ENCODE peak calls at places on chromosomes 16 and 17, in four cellular contexts. M, T, V and X are unnamed samples.

GRCh38 chr16:85514601-85515318 is 98.4 kb upstream of the GSE1 start:
- DNase-seq in T (no peak), V (no peak), M (no peak), X (no peak)

GRCh38 chr16:51409001-51409675 is 258.1 kb upstream of the SALL1 start:
- DNase-seq in M (no peak), V (no peak), T (no peak), X (no peak)

GRCh38 chr16:19644877-19645276 is 73.2 kb downstream of the KNOP1 start:
- DNase-seq in T (no peak), M (no peak), V (no peak), X (no peak)

GRCh38 chr16:57648590-57649442 is 19.3 kb upstream of the ADGRG3 start:
- DNase-seq in T (peak), V (peak), M (peak), X (peak)

GRCh38 chr17:39151680-39152058 is 232 bp upstream of the PLXDC1 start:
- DNase-seq in M (no peak), T (no peak), V (no peak), X (no peak)

GRCh38 chr16:67364610-67365256 is 28.6 kb downstream of the TPPP3 start:
- DNase-seq in T (no peak), M (no peak), V (no peak), X (no peak)

GRCh38 chr16:870856-871561 is 70.5 kb upstream of the GNG13 start:
- DNase-seq in T (no peak), M (no peak), V (no peak), X (no peak)

GRCh38 chr17:13593757-13594156 is 8.0 kb downstream of the HS3ST3A1 start:
- DNase-seq in M (no peak), V (no peak), T (no peak), X (no peak)

GRCh38 chr17:57861000-57861736 is 11.3 kb upstream of the MRPS23 start:
- DNase-seq in M (peak), V (no peak), T (peak), X (no peak)

GRCh38 chr16:55526448-55526847 is 17.6 kb downstream of the LPCAT2 start:
- DNase-seq in T (no peak), V (no peak), M (no peak), X (no peak)

GRCh38 chr16:15643453-15644305 is 725 bp upstream of the MARF1 start:
- DNase-seq in V (no peak), M (peak), T (peak), X (no peak)

GRCh38 chr17:7079581-7080444 is at the start of gene CLEC10A:
- DNase-seq in T (no peak), M (no peak), V (no peak), X (no peak)

GRCh38 chr17:42305543-42306384 is 17.5 kb downstream of the STAT5A start:
- DNase-seq in V (no peak), M (no peak), T (no peak), X (no peak)

GRCh38 chr17:65359016-65359415 is 202.4 kb downstream of the AXIN2 start:
- DNase-seq in M (no peak), T (no peak), V (no peak), X (no peak)

GRCh38 chr17:42787266-42787665 is 6.9 kb downstream of the WNK4 start:
- DNase-seq in T (no peak), V (no peak), M (no peak), X (no peak)

GRCh38 chr17:72387487-72387886 is 266.7 kb downstream of the SOX9 start:
- DNase-seq in T (no peak), M (no peak), V (no peak), X (no peak)

GRCh38 chr17:49862781-49863331 is 15.0 kb upstream of the TAC4 start:
- DNase-seq in T (no peak), V (no peak), M (no peak), X (no peak)

GRCh38 chr16:53372942-53373871 is 61.1 kb upstream of the RBL2 start:
- DNase-seq in V (no peak), M (no peak), T (peak), X (peak)

GRCh38 chr16:68385371-68385770 is 62.9 kb downstream of the SMPD3 start:
- DNase-seq in M (no peak), V (no peak), T (no peak), X (no peak)

GRCh38 chr17:51957746-51958145 is 200.8 kb downstream of the CA10 start:
- DNase-seq in M (no peak), V (no peak), T (no peak), X (no peak)

GRCh38 chr17:53490447-53490968 is 332.2 kb upstream of the KIF2B start:
- DNase-seq in M (no peak), V (no peak), T (no peak), X (no peak)

GRCh38 chr16:66656547-66656946 is 40.0 kb downstream of the CMTM4 start:
- DNase-seq in V (no peak), T (no peak), M (no peak), X (no peak)

GRCh38 chr17:74202879-74203432 is 522 bp upstream of the RPL38 start:
- DNase-seq in V (no peak), T (no peak), M (no peak), X (no peak)

GRCh38 chr17:82603981-82604448 is 44.2 kb downstream of the WDR45B start:
- DNase-seq in M (peak), V (no peak), T (peak), X (no peak)
- TF ChIP-seq SPI1 in M (peak), V (peak), T (no peak), X (no peak)

GRCh38 chr16:25011891-25012499 is 3.2 kb downstream of the ARHGAP17 start:
- DNase-seq in M (no peak), T (no peak), V (no peak), X (no peak)

GRCh38 chr16:25010542-25010941 is 4.6 kb downstream of the ARHGAP17 start:
- DNase-seq in T (no peak), M (no peak), V (no peak), X (no peak)

GRCh38 chr16:25013049-25013448 is 2.1 kb downstream of the ARHGAP17 start:
- DNase-seq in T (no peak), M (no peak), V (no peak), X (no peak)

GRCh38 chr16:25013751-25014499 is 1.2 kb downstream of the ARHGAP17 start:
- DNase-seq in M (no peak), V (peak), T (peak), X (no peak)

DNA sequence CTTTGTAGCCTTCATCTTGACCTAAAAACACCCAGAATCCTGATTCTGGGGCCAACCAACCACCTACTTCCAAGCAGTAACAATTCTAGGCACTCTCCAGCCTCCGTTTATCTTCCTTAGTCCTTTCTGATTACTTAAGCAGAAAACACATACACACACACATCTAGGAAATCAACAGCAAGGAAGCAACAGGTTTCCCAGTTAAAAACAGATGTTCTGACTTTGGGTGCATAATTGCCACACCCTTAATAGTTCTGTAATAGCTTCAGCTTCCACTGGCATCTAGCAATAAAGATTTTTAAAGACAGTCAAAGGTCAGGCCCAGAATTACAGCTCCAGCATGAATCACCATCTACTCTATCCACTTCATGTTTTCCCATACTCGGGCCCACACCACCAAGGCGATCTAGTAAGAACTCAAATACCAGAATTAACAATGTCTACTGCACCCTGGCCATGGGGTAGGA is 2.6 kb downstream of the ARHGAP17 start:
- DNase-seq in M (no peak), T (no peak), V (no peak), X (no peak)
- TF ChIP-seq SPI1 in M (no peak), T (no peak), V (no peak), X (no peak)

GRCh38 chr17:1083451-1084187 is 86.7 kb downstream of the TIMM22 start:
- DNase-seq in T (no peak), V (no peak), M (no peak), X (no peak)

GRCh38 chr17:1089915-1090314 is 89.9 kb downstream of the ABR start:
- DNase-seq in M (no peak), T (no peak), V (no peak), X (no peak)

GRCh38 chr17:1091190-1091534 is 88.6 kb downstream of the ABR start:
- DNase-seq in T (no peak), V (no peak), M (no peak), X (no peak)

GRCh38 chr17:1090454-1091189 is 89.2 kb downstream of the ABR start:
- DNase-seq in T (no peak), M (no peak), V (no peak), X (no peak)

DNA sequence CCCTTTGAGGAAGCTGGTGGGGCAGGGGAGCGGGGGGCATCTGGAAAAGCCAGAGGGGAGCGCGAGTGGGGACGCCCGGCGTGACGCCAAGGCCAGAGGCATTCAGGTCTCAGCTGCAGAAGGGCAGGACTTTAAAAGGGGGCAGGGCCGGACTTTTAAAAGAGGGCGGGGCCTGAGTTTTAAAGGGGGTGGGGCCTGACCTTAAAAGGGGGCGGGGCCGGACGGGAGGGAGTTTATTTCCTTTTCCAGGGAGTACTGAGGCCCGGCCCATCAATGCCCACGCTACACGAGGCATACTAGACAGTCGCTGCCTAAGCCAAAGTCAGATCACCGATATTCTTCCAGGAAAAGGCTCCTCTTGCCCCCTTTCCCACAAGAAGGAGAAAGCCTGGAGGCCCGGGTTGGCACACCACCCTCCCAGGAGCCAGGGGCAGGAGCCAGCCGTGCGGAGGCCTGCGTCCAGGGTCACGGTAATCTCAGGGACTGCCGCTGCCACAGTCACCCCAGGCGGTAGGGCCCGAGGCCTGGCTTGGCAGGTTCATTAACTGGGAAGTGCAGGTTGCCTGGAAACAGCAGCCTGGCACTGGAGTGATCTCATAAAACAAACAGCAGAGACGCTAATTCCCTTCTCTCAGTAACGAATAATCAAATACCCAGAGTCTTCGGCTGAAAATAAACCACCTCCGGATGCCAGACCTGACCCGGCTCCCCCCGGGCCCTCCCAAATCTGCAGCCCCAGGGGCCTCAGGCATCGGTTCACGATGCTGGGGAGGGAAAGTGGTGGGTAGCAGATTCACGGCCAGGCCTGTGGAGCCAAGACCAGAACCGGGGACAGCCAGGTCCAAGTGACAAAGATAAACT is 90.7 kb downstream of the TIMM22 start:
- DNase-seq in M (no peak), V (no peak), T (peak), X (no peak)
- TF ChIP-seq SPI1 in M (no peak), V (no peak), T (no peak), X (no peak)

GRCh38 chr17:3961564-3962047 is 2.6 kb downstream of the ATP2A3 start:
- DNase-seq in M (no peak), T (no peak), V (peak), X (no peak)

GRCh38 chr17:3965123-3965800 is 1.0 kb upstream of the ATP2A3 start:
- DNase-seq in V (peak), T (peak), M (no peak), X (peak)

GRCh38 chr17:3964203-3965122 is at the start of gene ATP2A3:
- DNase-seq in V (no peak), M (no peak), T (peak), X (peak)

GRCh38 chr17:3962217-3963069 is 1.8 kb downstream of the ATP2A3 start:
- DNase-seq in V (no peak), M (no peak), T (no peak), X (no peak)

GRCh38 chr17:3963214-3964201 is 729 bp downstream of the ATP2A3 start:
- DNase-seq in V (no peak), T (peak), M (no peak), X (peak)
- TF ChIP-seq SPI1 in V (peak), T (peak), M (peak), X (peak)

GRCh38 chr17:55545765-55546164 is 34.5 kb upstream of the SMIM36 start:
- DNase-seq in T (no peak), M (no peak), V (no peak), X (no peak)

GRCh38 chr17:55546481-55546880 is 35.2 kb upstream of the SMIM36 start:
- DNase-seq in T (no peak), V (no peak), M (no peak), X (no peak)

GRCh38 chr17:55543709-55544108 is 32.5 kb upstream of the SMIM36 start:
- DNase-seq in V (no peak), M (no peak), T (no peak), X (no peak)

GRCh38 chr17:55547027-55547670 is 35.9 kb upstream of the SMIM36 start:
- DNase-seq in M (no peak), V (no peak), T (no peak), X (no peak)

DNA sequence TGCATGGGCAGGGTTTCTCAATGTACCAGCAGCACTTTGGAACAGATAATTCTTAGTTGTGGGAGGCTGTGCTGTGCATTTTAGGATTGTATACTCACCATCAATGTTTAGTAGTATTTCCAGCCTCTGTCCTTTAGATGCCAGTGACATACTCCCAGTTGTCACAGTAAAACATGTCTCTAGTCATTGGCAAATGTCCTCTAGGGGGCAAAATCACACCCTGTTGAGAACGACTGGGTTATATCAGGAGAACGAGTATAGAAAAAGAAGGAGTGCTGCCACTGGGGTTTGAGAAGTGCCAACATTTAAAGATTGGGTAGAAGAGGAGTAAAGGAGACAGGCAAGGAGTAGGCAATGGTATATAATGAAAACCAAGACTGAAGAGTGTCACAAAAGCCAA is 37.9 kb upstream of the SMIM36 start:
- DNase-seq in T (peak), M (no peak), V (no peak), X (no peak)
- TF ChIP-seq SPI1 in T (no peak), M (no peak), V (no peak), X (no peak)

DNA sequence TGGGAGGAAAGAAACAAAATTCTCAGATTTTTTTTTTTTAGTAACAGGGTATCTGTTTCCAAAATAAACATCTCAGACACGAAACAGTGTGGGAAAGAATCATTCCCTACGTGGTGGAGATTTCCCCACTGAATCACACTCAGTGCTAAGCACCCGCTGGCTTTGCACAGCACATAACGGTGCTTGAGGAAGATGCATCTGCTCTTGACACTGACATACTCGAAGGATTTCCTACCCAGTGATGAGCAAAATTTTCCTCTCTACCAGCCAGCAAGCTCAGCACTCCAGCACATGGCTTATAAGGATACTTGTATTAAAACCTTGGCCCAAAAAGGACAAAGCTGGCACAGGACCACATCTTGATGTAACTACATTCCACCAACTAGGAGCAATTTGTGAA is 59.1 kb downstream of the ANKFY1 start:
- DNase-seq in T (no peak), V (no peak), M (no peak), X (no peak)
- TF ChIP-seq SPI1 in T (no peak), V (no peak), M (no peak), X (no peak)

GRCh38 chr17:45999900-46000290 is 845 bp downstream of the STH start:
- DNase-seq in M (no peak), V (no peak), T (no peak), X (no peak)
- TF ChIP-seq SPI1 in M (no peak), V (no peak), T (no peak), X (no peak)